ENCODE peak calls at places on chromosomes 6 and 20, in seven cellular contexts. A, I, J, L, F, T and N are unnamed samples.

GRCh38 chr6:8234316-8234715 is 132.0 kb upstream of the EEF1E1 start:
- DNase-seq in A (no peak), I (no peak), J (no peak), L (no peak), F (no peak), T (no peak), N (no peak)

GRCh38 chr6:132551214-132551613 is 1.3 kb upstream of the TAAR8 start:
- DNase-seq in A (no peak), I (no peak), J (no peak), L (no peak), F (no peak), T (no peak), N (no peak)

GRCh38 chr20:52785678-52786077 is 186.5 kb upstream of the TSHZ2 start:
- DNase-seq in A (no peak), I (no peak), J (peak; percentile 10), L (no peak), F (no peak), T (no peak), N (no peak)

GRCh38 chr20:12598894-12599293 is 409.9 kb upstream of the SPTLC3 start:
- DNase-seq in A (no peak), I (no peak), J (no peak), L (no peak), F (no peak), T (no peak), N (no peak)

GRCh38 chr6:75233097-75233615 is 10.4 kb downstream of the COX7A2 start:
- DNase-seq in A (no peak), I (no peak), J (no peak), L (no peak), F (no peak), T (no peak), N (no peak)

GRCh38 chr20:23032679-23033078 is 2.4 kb upstream of the SSTR4 start:
- DNase-seq in A (no peak), I (no peak), J (no peak), L (no peak), F (no peak), T (no peak), N (no peak)

GRCh38 chr20:41048475-41049242 is 20.0 kb downstream of the TOP1 start:
- DNase-seq in A (no peak), I (no peak), J (no peak), L (no peak), F (no peak), T (no peak), N (no peak)

GRCh38 chr20:62723351-62723750 is 14.7 kb downstream of the NTSR1 start:
- DNase-seq in A (no peak), I (peak; percentile 47), J (no peak), L (no peak), F (no peak), T (no peak), N (no peak)

GRCh38 chr6:36035240-36035639 is 7.6 kb downstream of the MAPK14 start:
- DNase-seq in A (no peak), I (no peak), J (no peak), L (no peak), F (no peak), T (no peak), N (no peak)

GRCh38 chr20:50399003-50399916 is 110.9 kb upstream of the PTPN1 start:
- DNase-seq in A (peak; percentile 23), I (peak; percentile 90), J (peak; percentile 38), L (peak; percentile 41), F (no peak), T (no peak), N (no peak)

GRCh38 chr6:56046576-56046975 is 171.2 kb upstream of the BMP5 start:
- DNase-seq in A (no peak), I (peak; percentile 28), J (peak; percentile 66), L (no peak), F (no peak), T (no peak), N (no peak)

GRCh38 chr6:6834356-6835342 is 246.1 kb downstream of the LY86 start:
- DNase-seq in A (no peak), I (no peak), J (no peak), L (no peak), F (no peak), T (peak; percentile 63), N (peak; percentile 67)